ENCODE peak calls at places on chromosomes 12 and 14, in four cellular contexts. L, K, Z and H are unnamed samples. For H3K9me3, the result is how much of the 10 kb centered on the place peaks cover.

GRCh38 chr12:4911316-4911994 is 1.8 kb downstream of the KCNA1 start:
- DNase-seq in L (no peak), K (peak), Z (no peak), H (no peak)

GRCh38 chr12:111363578-111363977 is 5.3 kb downstream of the PHETA1 start:
- DNase-seq in L (peak), K (no peak), Z (no peak), H (no peak)

GRCh38 chr12:104833756-104834155 is 124.3 kb downstream of the SLC41A2 start:
- DNase-seq in L (no peak), K (no peak), Z (no peak), H (no peak)

GRCh38 chr14:64722842-64723447 is 18.7 kb downstream of the PLEKHG3 start:
- DNase-seq in L (no peak), K (no peak), Z (no peak), H (no peak)

GRCh38 chr12:12191008-12191407 is 75.8 kb downstream of the LRP6 start:
- DNase-seq in L (no peak), K (no peak), Z (no peak), H (no peak)

GRCh38 chr12:48185181-48185919 is 1.9 kb downstream of the CCDC184 start:
- DNase-seq in L (peak), K (no peak), Z (no peak), H (no peak)

GRCh38 chr12:106039242-106039641 is 99.5 kb downstream of the NUAK1 start:
- DNase-seq in L (no peak), K (no peak), Z (no peak), H (no peak)

GRCh38 chr12:94193623-94194022 is 45.2 kb downstream of the PLXNC1 start:
- DNase-seq in L (no peak), K (no peak), Z (no peak), H (no peak)

GRCh38 chr12:62434504-62435336 is 31.9 kb upstream of the MON2 start:
- DNase-seq in L (no peak), K (no peak), Z (peak), H (no peak)

GRCh38 chr14:104179564-104180129 is 41.3 kb downstream of the KIF26A start:
- DNase-seq in L (no peak), K (no peak), Z (no peak), H (no peak)

GRCh38 chr14:104183796-104184195 is 45.4 kb downstream of the KIF26A start:
- DNase-seq in L (no peak), K (no peak), Z (no peak), H (no peak)

GRCh38 chr14:104182857-104183425 is 44.6 kb downstream of the KIF26A start:
- DNase-seq in L (no peak), K (no peak), Z (no peak), H (no peak)

GRCh38 chr14:104180561-104181165 is 42.3 kb downstream of the KIF26A start:
- DNase-seq in L (no peak), K (no peak), Z (no peak), H (no peak)

GRCh38 chr14:104181761-104182530 is 43.6 kb downstream of the KIF26A start:
- DNase-seq in L (no peak), K (no peak), Z (peak), H (no peak)
- H3K9me3 ChIP-seq in L (under half), K (under half), Z (under half), H (under half)

DNA sequence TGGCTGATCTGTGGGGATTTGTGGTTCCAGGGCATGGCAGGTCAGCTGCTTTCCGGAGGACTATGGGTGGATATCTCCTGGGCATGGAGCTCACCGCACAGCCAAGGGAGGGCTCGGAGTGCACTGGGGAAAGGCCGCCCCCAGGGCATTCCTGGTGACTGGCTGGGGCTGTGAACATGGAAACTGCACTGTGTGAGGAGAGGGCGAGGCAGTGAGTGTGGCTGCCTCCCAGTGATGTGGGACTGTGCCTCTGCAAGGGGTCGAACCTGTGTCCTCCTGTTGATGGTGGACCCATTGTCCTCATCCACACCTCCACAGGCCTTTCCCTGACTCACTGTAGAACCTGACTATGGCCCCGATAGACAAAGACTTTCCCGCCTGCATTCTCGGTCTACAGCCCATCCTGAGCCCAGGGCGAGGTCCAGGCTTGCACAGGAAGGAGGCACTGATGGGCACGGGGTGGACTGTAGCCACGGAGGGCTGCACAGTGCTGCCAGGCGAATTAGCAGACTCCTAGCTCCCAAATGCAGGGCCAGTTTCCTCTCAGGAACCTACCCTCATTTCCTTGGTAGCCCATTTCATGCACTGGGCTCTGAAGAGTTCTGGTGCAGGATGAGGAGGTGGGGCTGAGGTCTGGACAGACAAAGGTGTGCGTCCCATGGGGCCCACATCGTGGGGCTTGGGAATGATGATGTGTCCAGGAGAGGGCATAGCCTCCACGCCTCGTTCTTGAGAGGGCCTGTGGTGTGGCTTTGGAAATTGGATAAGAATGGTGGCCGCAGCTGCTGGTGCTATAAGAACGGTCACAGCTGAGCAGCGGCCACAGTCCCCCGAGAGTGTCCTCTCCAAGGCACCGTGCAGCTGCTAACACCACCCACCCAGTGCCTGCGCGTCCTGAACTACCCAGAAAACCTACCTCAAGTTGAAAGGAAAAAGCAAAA is 415.1 kb downstream of the TMEM121 start:
- DNase-seq in L (no peak), K (no peak), Z (no peak), H (no peak)
- H3K9me3 ChIP-seq in L (under half), K (under half), Z (under half), H (under half)

DNA sequence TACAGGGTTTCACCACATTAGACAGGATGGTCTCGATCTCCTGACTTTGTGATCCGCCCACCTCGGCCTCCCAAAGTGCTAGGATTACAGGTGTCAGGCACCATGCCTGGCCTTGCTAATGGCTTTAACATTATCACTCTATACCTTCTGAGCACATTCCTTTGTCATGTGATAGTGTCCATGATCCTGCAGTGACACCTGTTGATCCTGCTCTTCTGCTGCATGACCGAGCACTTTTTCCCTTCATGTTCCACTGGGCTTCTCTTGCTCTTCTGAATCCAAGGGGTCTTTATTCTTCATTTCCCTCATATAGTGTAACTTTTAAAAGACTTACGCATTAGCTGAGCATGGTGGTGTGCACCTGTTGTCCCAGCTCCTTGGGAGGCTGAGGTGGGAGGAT is 11.6 kb downstream of the ZNF268 start:
- DNase-seq in L (no peak), K (no peak), Z (no peak), H (no peak)
- H3K9me3 ChIP-seq in L (half or more), K (half or more), Z (under half), H (half or more)

GRCh38 chr14:103201801-103202200 is 78.5 kb downstream of the TNFAIP2 start:
- DNase-seq in L (no peak), K (no peak), Z (no peak), H (no peak)
- H3K9me3 ChIP-seq in L (under half), K (under half), Z (under half), H (under half)